ENCODE peak calls at places on chromosomes 6 and 20, in ten cellular contexts. S, G, Q, U, H, J, B, V, W and C are unnamed samples.

GRCh38 chr6:138818496-138819194 is 22.8 kb downstream of the ECT2L start:
- DNase-seq in S (no peak), G (no peak), Q (no peak), U (no peak), H (no peak), J (no peak), B (no peak), V (no peak), W (no peak), C (peak)

GRCh38 chr20:53565254-53565653 is 28.4 kb downstream of the ZNF217 start:
- DNase-seq in S (no peak), G (no peak), Q (no peak), U (no peak), H (no peak), J (no peak), B (no peak), V (no peak), W (no peak), C (no peak)

GRCh38 chr20:1816384-1817381 is 78.5 kb upstream of the SIRPA start:
- DNase-seq in S (peak), G (no peak), Q (no peak), U (no peak), H (no peak), J (peak), B (no peak), V (peak), W (no peak), C (no peak)

GRCh38 chr6:14796974-14797762 is 448.7 kb upstream of the JARID2 start:
- DNase-seq in S (no peak), G (no peak), Q (peak), U (peak), H (no peak), J (no peak), B (no peak), V (peak), W (no peak), C (no peak)

GRCh38 chr6:99490608-99491007 is 24.6 kb downstream of the USP45 start:
- DNase-seq in S (no peak), G (no peak), Q (no peak), U (no peak), H (no peak), J (no peak), B (no peak), V (no peak), W (no peak), C (no peak)

GRCh38 chr6:15776458-15776980 is 113.7 kb upstream of the DTNBP1 start:
- DNase-seq in S (no peak), G (no peak), Q (no peak), U (peak), H (no peak), J (no peak), B (no peak), V (no peak), W (no peak), C (no peak)

GRCh38 chr6:42428326-42429041 is 23.2 kb downstream of the TRERF1 start:
- DNase-seq in S (no peak), G (peak), Q (no peak), U (no peak), H (no peak), J (no peak), B (no peak), V (no peak), W (peak), C (no peak)

GRCh38 chr20:39773380-39774000 is 811.3 kb downstream of the DHX35 start:
- DNase-seq in S (no peak), G (no peak), Q (no peak), U (no peak), H (no peak), J (no peak), B (no peak), V (no peak), W (no peak), C (no peak)

GRCh38 chr6:111474106-111474505 is 8.9 kb downstream of the REV3L start:
- DNase-seq in S (no peak), G (no peak), Q (no peak), U (no peak), H (no peak), J (peak), B (no peak), V (no peak), W (no peak), C (no peak)

GRCh38 chr20:62021794-62022419 is 43.8 kb downstream of the TAF4 start:
- DNase-seq in S (no peak), G (no peak), Q (no peak), U (no peak), H (no peak), J (no peak), B (no peak), V (no peak), W (no peak), C (no peak)

GRCh38 chr20:10131612-10132345 is 86.9 kb upstream of the SNAP25 start:
- DNase-seq in S (peak), G (no peak), Q (peak), U (no peak), H (peak), J (peak), B (no peak), V (peak), W (no peak), C (no peak)

GRCh38 chr20:44993343-44993742 is 27.0 kb downstream of the STK4 start:
- DNase-seq in S (no peak), G (no peak), Q (no peak), U (peak), H (no peak), J (no peak), B (no peak), V (peak), W (no peak), C (no peak)

GRCh38 chr6:140045116-140045515 is 670.7 kb upstream of the CITED2 start:
- DNase-seq in S (no peak), G (no peak), Q (no peak), U (no peak), H (no peak), J (no peak), B (no peak), V (no peak), W (no peak), C (no peak)

GRCh38 chr20:57627972-57628650 is 7.9 kb upstream of the ZBP1 start:
- DNase-seq in S (no peak), G (peak), Q (no peak), U (no peak), H (no peak), J (no peak), B (no peak), V (peak), W (peak), C (peak)

GRCh38 chr20:48681882-48682426 is 145.8 kb downstream of the PREX1 start:
- DNase-seq in S (no peak), G (no peak), Q (no peak), U (no peak), H (no peak), J (no peak), B (no peak), V (no peak), W (no peak), C (no peak)

GRCh38 chr6:79157961-79158644 is 76.4 kb downstream of the HMGN3 start:
- DNase-seq in S (no peak), G (no peak), Q (no peak), U (no peak), H (no peak), J (no peak), B (no peak), V (no peak), W (no peak), C (no peak)

GRCh38 chr6:37125779-37126553 is 44.0 kb upstream of the PIM1 start:
- DNase-seq in S (no peak), G (no peak), Q (no peak), U (no peak), H (no peak), J (no peak), B (no peak), V (no peak), W (no peak), C (no peak)

GRCh38 chr6:44247338-44248302 is 719 bp downstream of the HSP90AB1 start:
- DNase-seq in S (peak), G (peak), Q (peak), U (no peak), H (no peak), J (peak), B (peak), V (peak), W (peak), C (peak)

GRCh38 chr20:51402201-51402600 is 140.3 kb downstream of the NFATC2 start:
- DNase-seq in S (no peak), G (peak), Q (no peak), U (no peak), H (peak), J (no peak), B (peak), V (peak), W (no peak), C (no peak)

GRCh38 chr20:46631212-46631869 is 19.9 kb downstream of the SLC13A3 start:
- DNase-seq in S (no peak), G (no peak), Q (no peak), U (no peak), H (no peak), J (no peak), B (no peak), V (peak), W (no peak), C (no peak)

GRCh38 chr6:169810066-169810989 is 58.9 kb downstream of the ERMARD start:
- DNase-seq in S (no peak), G (no peak), Q (peak), U (no peak), H (no peak), J (no peak), B (no peak), V (no peak), W (no peak), C (no peak)

GRCh38 chr6:6643398-6643797 is 54.9 kb downstream of the LY86 start:
- DNase-seq in S (no peak), G (no peak), Q (no peak), U (no peak), H (no peak), J (no peak), B (no peak), V (no peak), W (no peak), C (no peak)

GRCh38 chr6:43771858-43772570 is 2.0 kb downstream of the VEGFA start:
- DNase-seq in S (peak), G (no peak), Q (no peak), U (peak), H (no peak), J (peak), B (no peak), V (peak), W (peak), C (peak)

GRCh38 chr6:30684386-30685156 is 1.9 kb downstream of the PPP1R18 start:
- DNase-seq in S (peak), G (peak), Q (no peak), U (no peak), H (no peak), J (no peak), B (no peak), V (peak), W (peak), C (no peak)

GRCh38 chr6:71028236-71028876 is 71.5 kb upstream of the B3GAT2 start:
- DNase-seq in S (no peak), G (no peak), Q (no peak), U (no peak), H (no peak), J (no peak), B (no peak), V (no peak), W (no peak), C (no peak)

GRCh38 chr6:41427642-41428401 is 92.4 kb downstream of the NCR2 start:
- DNase-seq in S (peak), G (no peak), Q (no peak), U (peak), H (no peak), J (peak), B (no peak), V (no peak), W (no peak), C (peak)

GRCh38 chr6:34341481-34341971 is 50.9 kb downstream of the NUDT3 start:
- DNase-seq in S (no peak), G (no peak), Q (no peak), U (peak), H (no peak), J (no peak), B (no peak), V (peak), W (no peak), C (no peak)

GRCh38 chr20:17934141-17934862 is 34.3 kb downstream of the SNX5 start:
- DNase-seq in S (no peak), G (no peak), Q (no peak), U (no peak), H (no peak), J (no peak), B (no peak), V (peak), W (no peak), C (no peak)

GRCh38 chr6:52605610-52606185 is 28.8 kb upstream of the TRAM2 start:
- DNase-seq in S (no peak), G (no peak), Q (no peak), U (no peak), H (no peak), J (no peak), B (no peak), V (no peak), W (no peak), C (no peak)

GRCh38 chr20:34621383-34622367 is 55.2 kb downstream of the PIGU start:
- DNase-seq in S (no peak), G (no peak), Q (no peak), U (peak), H (no peak), J (no peak), B (no peak), V (peak), W (no peak), C (no peak)

GRCh38 chr6:155248021-155249001 is 15.5 kb upstream of the CLDN20 start:
- DNase-seq in S (no peak), G (no peak), Q (no peak), U (peak), H (peak), J (no peak), B (no peak), V (peak), W (no peak), C (peak)

GRCh38 chr6:12761376-12762115 is 45.0 kb downstream of the PHACTR1 start:
- DNase-seq in S (no peak), G (no peak), Q (no peak), U (no peak), H (no peak), J (no peak), B (no peak), V (peak), W (no peak), C (no peak)

GRCh38 chr20:53513168-53513488 is 80.5 kb downstream of the ZNF217 start:
- DNase-seq in S (no peak), G (no peak), Q (no peak), U (no peak), H (no peak), J (no peak), B (no peak), V (peak), W (no peak), C (no peak)

GRCh38 chr6:39777218-39777617 is 15.0 kb upstream of the DAAM2 start:
- DNase-seq in S (no peak), G (no peak), Q (no peak), U (no peak), H (no peak), J (no peak), B (no peak), V (no peak), W (no peak), C (no peak)

GRCh38 chr20:32834972-32835371 is 15.2 kb downstream of the MAPRE1 start:
- DNase-seq in S (no peak), G (no peak), Q (no peak), U (no peak), H (no peak), J (no peak), B (no peak), V (no peak), W (no peak), C (no peak)

GRCh38 chr6:52285174-52286068 is 879 bp upstream of the MCM3 start:
- DNase-seq in S (no peak), G (no peak), Q (no peak), U (no peak), H (no peak), J (peak), B (no peak), V (peak), W (no peak), C (no peak)

GRCh38 chr6:2110504-2110903 is 134.9 kb downstream of the GMDS start:
- DNase-seq in S (peak), G (no peak), Q (no peak), U (no peak), H (no peak), J (no peak), B (no peak), V (peak), W (no peak), C (no peak)

GRCh38 chr6:42989923-42990322 is 5.6 kb downstream of the PPP2R5D start:
- DNase-seq in S (no peak), G (no peak), Q (no peak), U (no peak), H (no peak), J (no peak), B (no peak), V (no peak), W (no peak), C (no peak)

GRCh38 chr6:37137201-37137880 is 32.6 kb upstream of the PIM1 start:
- DNase-seq in S (no peak), G (no peak), Q (no peak), U (no peak), H (peak), J (no peak), B (no peak), V (peak), W (no peak), C (no peak)